ENCODE peak calls at places on chromosomes 12 and 14, in ten cellular contexts. J, V, Q, B, G, F, X, D, K and P are unnamed samples. For H3K4me1, the result is how much of the 10 kb centered on the place peaks cover.

GRCh38 chr14:33986804-33987203 is 35.9 kb upstream of the EGLN3 start:
- DNase-seq in Q (no peak), F (no peak), V (no peak), G (no peak), D (peak), J (no peak), X (peak), B (no peak), K (no peak), P (no peak)

GRCh38 chr12:46371718-46372130 is 849 bp downstream of the SLC38A2 start:
- DNase-seq in G (peak), X (peak), V (peak), B (peak), K (no peak), Q (peak), J (no peak), D (peak), F (no peak), P (peak)

GRCh38 chr14:51185180-51185579 is 54.9 kb upstream of the TMX1 start:
- DNase-seq in D (no peak), V (no peak), K (no peak), Q (no peak), G (no peak), X (no peak), J (no peak), B (no peak), F (no peak), P (no peak)

GRCh38 chr12:25694072-25694471 is 141.0 kb upstream of the LMNTD1 start:
- DNase-seq in J (no peak), B (no peak), Q (peak), X (peak), D (peak), G (no peak), V (no peak), K (no peak), F (peak), P (no peak)

GRCh38 chr12:130953783-130954543 is at the start of gene ADGRD1:
- DNase-seq in J (peak), K (no peak), Q (peak), G (peak), B (no peak), X (peak), V (peak), F (no peak), D (peak), P (no peak)

GRCh38 chr12:107131832-107132616 is 38.7 kb upstream of the CRY1 start:
- DNase-seq in J (no peak), G (no peak), D (peak), Q (no peak), K (no peak), X (no peak), F (peak), B (no peak), V (peak), P (no peak)

GRCh38 chr12:127620956-127621355 is 646.0 kb upstream of the TMEM132C start:
- DNase-seq in G (no peak), V (no peak), D (no peak), X (no peak), F (no peak), B (no peak), J (no peak), K (no peak), Q (no peak), P (no peak)

GRCh38 chr12:84507914-84508313 is 404.7 kb downstream of the SLC6A15 start:
- DNase-seq in X (no peak), Q (no peak), F (no peak), J (no peak), V (peak), B (no peak), D (no peak), K (no peak), G (no peak), P (peak)

GRCh38 chr14:90880282-90880681 is 64.1 kb upstream of the TTC7B start:
- DNase-seq in B (no peak), V (no peak), K (no peak), D (no peak), Q (no peak), X (no peak), G (no peak), J (no peak), F (no peak), P (no peak)

GRCh38 chr12:57166971-57167371 is 19.6 kb upstream of the LRP1-AS start:
- DNase-seq in J (no peak), F (no peak), Q (no peak), D (peak), V (no peak), G (no peak), K (no peak), X (peak), B (no peak), P (no peak)

GRCh38 chr12:46771268-46771837 is 54.4 kb downstream of the SLC38A4 start:
- DNase-seq in V (no peak), K (no peak), G (no peak), D (no peak), J (no peak), Q (no peak), X (no peak), B (no peak), F (no peak), P (no peak)

GRCh38 chr14:74400328-74400727 is 25.7 kb downstream of the SYNDIG1L start:
- DNase-seq in B (no peak), F (no peak), X (no peak), V (no peak), K (no peak), D (peak), G (no peak), J (no peak), Q (no peak), P (no peak)

GRCh38 chr14:74906923-74907620 is 16.0 kb downstream of the RPS6KL1 start:
- DNase-seq in Q (no peak), F (no peak), J (no peak), D (no peak), G (no peak), X (no peak), B (no peak), V (no peak), K (no peak), P (no peak)

GRCh38 chr14:99200654-99201005 is 71.4 kb downstream of the BCL11B start:
- DNase-seq in V (no peak), X (no peak), B (no peak), D (no peak), J (no peak), Q (no peak), F (no peak), G (no peak), K (no peak), P (no peak)

GRCh38 chr12:97404549-97404948 is 58.1 kb upstream of the RMST start:
- DNase-seq in G (peak), Q (no peak), B (no peak), X (no peak), D (peak), K (peak), J (no peak), F (peak), V (peak), P (no peak)

GRCh38 chr12:95838125-95838524 is 20.6 kb upstream of the SNRPF start:
- DNase-seq in G (peak), F (peak), V (no peak), D (peak), Q (no peak), B (no peak), X (no peak), J (peak), K (no peak), P (no peak)

GRCh38 chr14:102012336-102012735 is 48.0 kb downstream of the DYNC1H1 start:
- DNase-seq in Q (no peak), G (no peak), F (no peak), V (no peak), B (no peak), J (no peak), K (no peak), X (no peak), D (no peak), P (no peak)

GRCh38 chr14:101788016-101788695 is 26.6 kb downstream of the PPP2R5C start:
- DNase-seq in K (no peak), X (no peak), Q (no peak), B (no peak), G (no peak), J (no peak), F (no peak), D (no peak), V (no peak), P (no peak)

GRCh38 chr12:41795066-41795465 is 349.6 kb downstream of the GXYLT1 start:
- DNase-seq in X (no peak), J (no peak), Q (no peak), B (no peak), V (no peak), G (no peak), K (no peak), F (no peak), D (no peak), P (no peak)

GRCh38 chr12:1864867-1865266 is 44.5 kb downstream of the LRTM2 start:
- DNase-seq in F (no peak), B (no peak), V (no peak), K (no peak), G (peak), D (no peak), J (no peak), Q (no peak), X (no peak), P (no peak)

GRCh38 chr14:53953828-53954550 is 2.6 kb downstream of the BMP4 start:
- DNase-seq in K (no peak), X (peak), D (peak), G (no peak), Q (no peak), J (peak), V (peak), B (no peak), F (peak), P (no peak)

GRCh38 chr12:65055874-65056273 is 65.2 kb downstream of the WIF1 start:
- DNase-seq in Q (no peak), V (no peak), F (no peak), D (no peak), X (no peak), G (no peak), J (no peak), K (no peak), B (no peak), P (no peak)

GRCh38 chr12:2891240-2892053 is 756 bp downstream of the TULP3 start:
- DNase-seq in Q (no peak), J (peak), D (peak), K (no peak), G (peak), X (peak), V (peak), F (peak), B (no peak), P (no peak)
- TF ChIP-seq CTCF in Q (no peak), J (no peak), D (no peak), K (no peak), G (no peak), X (no peak), V (no peak), F (no peak), B (no peak), P (no peak)

GRCh38 chr12:49683604-49684309 is 23.4 kb downstream of the FMNL3 start:
- DNase-seq in X (no peak), B (no peak), J (no peak), F (no peak), G (no peak), Q (no peak), K (no peak), D (no peak), V (no peak), P (no peak)
- H3K4me1 ChIP-seq in X (under half), B (under half), J (under half), F (under half), G (under half), Q (under half), K (under half), D (under half), V (under half), P (under half)

DNA sequence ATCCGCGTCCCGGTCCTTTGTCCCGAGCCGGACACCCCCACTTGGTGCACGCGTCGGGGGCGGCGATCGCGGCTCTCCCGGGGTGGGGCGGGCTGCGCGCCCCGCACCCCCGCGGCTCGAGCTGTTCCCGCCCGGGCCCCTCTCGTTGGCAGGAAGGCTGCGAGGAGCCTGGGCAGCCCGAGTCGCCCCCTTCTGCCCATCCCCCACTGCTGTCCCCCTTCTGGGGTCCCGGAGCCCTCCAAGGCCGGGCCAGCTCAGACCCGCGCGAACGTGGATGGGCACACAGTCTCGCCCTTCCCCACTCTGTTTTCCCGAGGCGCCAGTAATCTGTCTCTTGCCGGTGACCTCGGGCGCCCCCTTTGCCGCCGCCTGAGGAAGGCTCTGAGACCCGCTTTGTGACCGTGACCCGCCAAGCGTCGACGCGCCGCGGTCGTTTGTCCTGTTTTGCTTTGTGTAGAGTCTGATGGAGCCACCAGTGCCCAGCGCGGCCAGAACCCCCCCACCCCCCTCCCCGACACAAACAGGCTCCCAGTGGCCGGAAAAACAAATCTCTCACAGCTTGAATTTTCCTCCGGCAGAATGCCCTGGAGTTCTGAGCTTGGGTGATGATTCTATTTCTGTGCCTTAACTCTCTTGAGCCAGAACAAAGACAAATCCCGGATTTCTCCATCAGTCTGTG is 610 bp downstream of the C14orf132 start:
- DNase-seq in K (no peak), J (no peak), F (no peak), D (peak), V (peak), B (no peak), Q (no peak), G (no peak), X (peak), P (no peak)
- TF ChIP-seq POLR2A in K (no peak), J (no peak), F (no peak), D (no peak), V (no peak), B (no peak), Q (no peak), G (no peak), X (no peak), P (no peak)

DNA sequence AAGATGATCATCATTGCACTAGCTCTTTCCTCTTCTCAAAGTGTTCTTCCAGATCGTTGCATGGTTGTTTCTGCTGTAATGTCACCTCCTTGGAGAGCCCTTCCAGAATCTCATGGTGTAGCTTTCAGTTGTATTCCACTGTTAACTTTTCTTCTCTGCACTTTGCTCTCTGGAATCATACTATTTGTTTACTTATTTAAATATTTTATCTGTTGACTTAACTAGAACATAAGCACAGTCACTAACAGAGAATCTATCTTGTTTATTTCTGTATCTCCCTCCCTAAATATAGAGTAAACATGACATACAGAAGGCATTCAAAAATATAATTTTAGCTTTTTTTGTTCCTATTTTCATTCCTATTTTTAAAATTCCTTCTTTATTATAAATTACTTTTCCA is 11.8 kb downstream of the LIN7A start:
- DNase-seq in Q (no peak), X (no peak), D (no peak), B (no peak), G (no peak), K (no peak), J (no peak), F (peak), V (no peak), P (no peak)
- TF ChIP-seq CTCF in Q (no peak), X (no peak), D (no peak), B (no peak), G (no peak), K (no peak), J (no peak), F (no peak), V (no peak), P (no peak)